ENCODE peak calls at places on chromosomes 11 and 22, in five cellular contexts. One of them, this sample, is unnamed.
A peak's percentile ranks its signal among the peaks of the same experiment; 100 is the strongest.

GRCh38 chr22:39013923-39014722 is at the start of gene APOBEC3C:
- DNase-seq in left ventricle myocardium inferior: peak; percentile 76
- DNase-seq in NCI-H510A: peak; percentile 62
- DNase-seq in NCI-H774: no peak
- DNase-seq in stimulated activated naive CD8-positive, alpha-beta T cell treated with anti-CD3 and anti-CD28 coated beads, Interleukin-15, Interleukin-2, amounts not matched to agents 100 U/mL and 50 U/mL, for 24 hours: peak; percentile 84
- DNase-seq in this sample: peak; percentile 85

GRCh38 chr11:6596237-6596877 is 7.1 kb downstream of the RRP8 start:
- DNase-seq in left ventricle myocardium inferior: no peak
- DNase-seq in NCI-H510A: no peak
- DNase-seq in NCI-H774: no peak
- DNase-seq in stimulated activated naive CD8-positive, alpha-beta T cell treated with anti-CD3 and anti-CD28 coated beads, Interleukin-15, Interleukin-2, amounts not matched to agents 100 U/mL and 50 U/mL, for 24 hours: no peak
- DNase-seq in this sample: no peak

GRCh38 chr11:47280860-47281259 is 10.9 kb downstream of the MADD start:
- DNase-seq in left ventricle myocardium inferior: no peak
- DNase-seq in NCI-H510A: no peak
- DNase-seq in NCI-H774: no peak
- DNase-seq in stimulated activated naive CD8-positive, alpha-beta T cell treated with anti-CD3 and anti-CD28 coated beads, Interleukin-15, Interleukin-2, amounts not matched to agents 100 U/mL and 50 U/mL, for 24 hours: no peak
- DNase-seq in this sample: no peak

GRCh38 chr11:8596504-8597046 is 2.5 kb upstream of the STK33 start:
- DNase-seq in left ventricle myocardium inferior: no peak
- DNase-seq in NCI-H510A: no peak
- DNase-seq in NCI-H774: no peak
- DNase-seq in stimulated activated naive CD8-positive, alpha-beta T cell treated with anti-CD3 and anti-CD28 coated beads, Interleukin-15, Interleukin-2, amounts not matched to agents 100 U/mL and 50 U/mL, for 24 hours: no peak
- DNase-seq in this sample: no peak

GRCh38 chr11:128660957-128661356 is 32.9 kb upstream of the FLI1 start:
- DNase-seq in left ventricle myocardium inferior: no peak
- DNase-seq in NCI-H510A: no peak
- DNase-seq in NCI-H774: no peak
- DNase-seq in stimulated activated naive CD8-positive, alpha-beta T cell treated with anti-CD3 and anti-CD28 coated beads, Interleukin-15, Interleukin-2, amounts not matched to agents 100 U/mL and 50 U/mL, for 24 hours: no peak
- DNase-seq in this sample: no peak

GRCh38 chr22:27866136-27867091 is 52.6 kb downstream of the PITPNB start:
- DNase-seq in left ventricle myocardium inferior: no peak
- DNase-seq in NCI-H510A: no peak
- DNase-seq in NCI-H774: no peak
- DNase-seq in stimulated activated naive CD8-positive, alpha-beta T cell treated with anti-CD3 and anti-CD28 coated beads, Interleukin-15, Interleukin-2, amounts not matched to agents 100 U/mL and 50 U/mL, for 24 hours: no peak
- DNase-seq in this sample: peak; percentile 85

GRCh38 chr22:31350410-31350863 is 4.3 kb upstream of the PATZ1 start:
- DNase-seq in left ventricle myocardium inferior: no peak
- DNase-seq in NCI-H510A: no peak
- DNase-seq in NCI-H774: peak; percentile 55
- DNase-seq in stimulated activated naive CD8-positive, alpha-beta T cell treated with anti-CD3 and anti-CD28 coated beads, Interleukin-15, Interleukin-2, amounts not matched to agents 100 U/mL and 50 U/mL, for 24 hours: no peak
- DNase-seq in this sample: no peak

GRCh38 chr11:12845739-12846358 is 163.3 kb upstream of the RASSF10 start:
- DNase-seq in left ventricle myocardium inferior: peak; percentile 31
- DNase-seq in NCI-H510A: peak; percentile 95
- DNase-seq in NCI-H774: peak; percentile 96
- DNase-seq in stimulated activated naive CD8-positive, alpha-beta T cell treated with anti-CD3 and anti-CD28 coated beads, Interleukin-15, Interleukin-2, amounts not matched to agents 100 U/mL and 50 U/mL, for 24 hours: no peak
- DNase-seq in this sample: peak; percentile 34

GRCh38 chr11:14819596-14819995 is 72.4 kb downstream of the CYP2R1 start:
- DNase-seq in left ventricle myocardium inferior: no peak
- DNase-seq in NCI-H510A: no peak
- DNase-seq in NCI-H774: no peak
- DNase-seq in stimulated activated naive CD8-positive, alpha-beta T cell treated with anti-CD3 and anti-CD28 coated beads, Interleukin-15, Interleukin-2, amounts not matched to agents 100 U/mL and 50 U/mL, for 24 hours: no peak
- DNase-seq in this sample: no peak